ENCODE peak calls at places on chromosomes 11 and 22, in nine cellular contexts. C, I, H, Y, Z, O, X, B and W are unnamed samples.
A peak's percentile ranks its signal among the peaks of the same experiment; 100 is the strongest.

GRCh38 chr11:1943576-1943975 is 3.6 kb upstream of the MRPL23 start:
- DNase-seq in C (no peak), I (no peak), H (no peak), Y (no peak), Z (no peak), O (no peak), X (no peak), B (no peak), W (no peak)

GRCh38 chr22:24926849-24927579 is 19.5 kb downstream of the LHFPL7 start:
- DNase-seq in C (peak; percentile 1), I (no peak), H (peak; percentile 36), Y (no peak), Z (no peak), O (peak; percentile 36), X (peak; percentile 61), B (peak; percentile 69), W (no peak)

GRCh38 chr11:134363161-134363560 is 31.4 kb downstream of the GLB1L2 start:
- DNase-seq in C (no peak), I (no peak), H (no peak), Y (no peak), Z (peak; percentile 17), O (no peak), X (no peak), B (no peak), W (no peak)

GRCh38 chr22:50071432-50072166 is 13.5 kb upstream of the TTLL8 start:
- DNase-seq in C (no peak), I (no peak), H (no peak), Y (no peak), Z (no peak), O (no peak), X (no peak), B (no peak), W (no peak)

GRCh38 chr11:30549565-30549964 is 36.6 kb downstream of the MPPED2 start:
- DNase-seq in C (no peak), I (no peak), H (no peak), Y (no peak), Z (no peak), O (no peak), X (no peak), B (no peak), W (no peak)

GRCh38 chr11:126564588-126564987 is 209.1 kb downstream of the ST3GAL4 start:
- DNase-seq in C (no peak), I (no peak), H (no peak), Y (no peak), Z (no peak), O (no peak), X (no peak), B (no peak), W (no peak)

GRCh38 chr22:26542831-26543230 is 30.6 kb upstream of the TFIP11 start:
- DNase-seq in C (no peak), I (no peak), H (no peak), Y (no peak), Z (no peak), O (no peak), X (no peak), B (no peak), W (no peak)

GRCh38 chr22:50441428-50441993 is 33.3 kb downstream of the SBF1 start:
- DNase-seq in C (no peak), I (no peak), H (no peak), Y (no peak), Z (no peak), O (no peak), X (no peak), B (no peak), W (no peak)

GRCh38 chr11:108865411-108865810 is 200.5 kb downstream of the DDX10 start:
- DNase-seq in C (no peak), I (no peak), H (peak; percentile 75), Y (no peak), Z (no peak), O (no peak), X (peak; percentile 46), B (peak; percentile 59), W (no peak)

GRCh38 chr11:76629133-76629852 is 41.3 kb downstream of the LRRC32 start:
- DNase-seq in C (peak; percentile 47), I (no peak), H (peak; percentile 33), Y (no peak), Z (no peak), O (peak; percentile 76), X (peak; percentile 95), B (peak; percentile 94), W (no peak)

GRCh38 chr22:17597217-17597616 is 31.3 kb downstream of the ATP6V1E1 start:
- DNase-seq in C (no peak), I (no peak), H (peak; percentile 22), Y (no peak), Z (no peak), O (no peak), X (no peak), B (no peak), W (no peak)

GRCh38 chr22:17598318-17598717 is 30.2 kb downstream of the ATP6V1E1 start:
- DNase-seq in C (no peak), I (no peak), H (no peak), Y (no peak), Z (peak; percentile 1), O (no peak), X (no peak), B (no peak), W (no peak)

GRCh38 chr22:17606472-17606871 is 22.1 kb downstream of the ATP6V1E1 start:
- DNase-seq in C (peak; percentile 12), I (no peak), H (peak; percentile 6), Y (no peak), Z (no peak), O (peak; percentile 58), X (peak; percentile 74), B (peak; percentile 78), W (no peak)

GRCh38 chr22:17596226-17596625 is 32.3 kb downstream of the ATP6V1E1 start:
- DNase-seq in C (no peak), I (no peak), H (no peak), Y (no peak), Z (no peak), O (no peak), X (no peak), B (no peak), W (no peak)

GRCh38 chr22:17601031-17601430 is 27.5 kb downstream of the ATP6V1E1 start:
- DNase-seq in C (no peak), I (no peak), H (peak; percentile 2), Y (no peak), Z (no peak), O (no peak), X (no peak), B (no peak), W (no peak)
- TF ChIP-seq CTCF in C (no peak), I (no peak), H (no peak), Y (no peak), Z (no peak), O (no peak), X (no peak), B (no peak), W (no peak)

DNA sequence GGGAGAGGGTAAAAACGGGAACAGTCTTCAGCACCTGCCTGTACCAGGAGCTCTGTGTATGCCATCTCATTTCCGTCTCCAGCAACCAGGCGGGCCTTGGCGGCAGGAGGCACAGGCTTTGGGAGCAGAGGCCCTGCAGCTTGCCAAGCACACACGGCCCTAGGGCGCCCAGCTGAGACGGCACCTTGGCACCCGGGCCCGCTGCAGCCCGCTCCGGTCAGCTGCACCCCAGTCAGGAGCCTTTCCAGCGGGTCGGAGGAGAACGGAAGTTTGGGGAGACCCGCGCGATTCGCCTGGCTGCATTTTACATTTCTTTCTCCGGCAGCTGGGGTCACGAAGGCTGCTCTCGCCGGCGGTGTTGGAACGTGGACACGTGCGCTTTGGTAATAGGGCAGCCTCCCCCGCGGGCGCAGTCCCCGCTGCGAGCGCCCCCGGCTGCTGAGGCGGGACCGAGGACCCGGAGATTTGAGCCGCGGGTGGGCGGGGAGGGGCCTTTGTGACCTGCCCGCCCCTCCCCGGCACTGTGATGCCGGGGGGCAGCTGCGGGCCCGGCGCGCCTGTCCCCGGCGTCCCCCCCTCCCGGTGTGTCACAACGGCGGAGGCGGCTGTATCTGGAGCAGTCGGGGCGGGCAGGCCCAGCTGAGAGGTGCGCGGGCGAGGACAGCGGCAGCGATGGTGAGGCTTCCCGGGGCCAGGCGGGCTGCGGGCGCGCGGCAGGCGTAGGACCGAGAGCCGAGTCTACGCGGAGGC is at the start of gene TUBA8:
- DNase-seq in C (peak; percentile 18), I (no peak), H (peak; percentile 53), Y (no peak), Z (peak; percentile 75), O (peak; percentile 13), X (peak; percentile 31), B (peak; percentile 36), W (no peak)
- H3K4me3 ChIP-seq in C (peak within 1 kb of the TSS; percentile 39), I (no peak within 1 kb of the TSS), H (peak within 1 kb of the TSS; percentile 49), Y (peak within 1 kb of the TSS; percentile 36), Z (peak within 1 kb of the TSS; percentile 60), O (peak within 1 kb of the TSS; percentile 50), X (peak within 1 kb of the TSS; percentile 34), B (peak within 1 kb of the TSS; percentile 33), W (peak within 1 kb of the TSS; percentile 46)

GRCh38 chr11:131918663-131919062 is 548.2 kb downstream of the NTM start:
- DNase-seq in C (no peak), I (no peak), H (no peak), Y (no peak), Z (no peak), O (no peak), X (no peak), B (no peak), W (no peak)
- TF ChIP-seq CTCF in C (no peak), I (no peak), H (no peak), Y (no peak), Z (no peak), O (no peak), X (no peak), B (no peak), W (no peak)

GRCh38 chr11:35893796-35894475 is 49.9 kb upstream of the LDLRAD3 start:
- DNase-seq in C (peak; percentile 16), I (no peak), H (peak; percentile 29), Y (peak; percentile 35), Z (no peak), O (no peak), X (peak; percentile 11), B (peak; percentile 34), W (no peak)

GRCh38 chr11:35902961-35903360 is 40.9 kb upstream of the LDLRAD3 start:
- DNase-seq in C (no peak), I (no peak), H (no peak), Y (no peak), Z (no peak), O (no peak), X (no peak), B (no peak), W (no peak)

GRCh38 chr11:35892166-35892565 is 51.7 kb upstream of the LDLRAD3 start:
- DNase-seq in C (peak; percentile 14), I (no peak), H (peak; percentile 45), Y (no peak), Z (no peak), O (peak; percentile 3), X (no peak), B (no peak), W (no peak)

GRCh38 chr11:35897019-35897418 is 46.8 kb upstream of the LDLRAD3 start:
- DNase-seq in C (no peak), I (no peak), H (no peak), Y (no peak), Z (no peak), O (no peak), X (no peak), B (peak; percentile 25), W (no peak)
- H3K4me3 ChIP-seq in C (no peak overlapping the region), I (no peak overlapping the region), H (no peak overlapping the region), Y (no peak overlapping the region), Z (no peak overlapping the region), O (no peak overlapping the region), X (no peak overlapping the region), B (no peak overlapping the region), W (no peak overlapping the region)

DNA sequence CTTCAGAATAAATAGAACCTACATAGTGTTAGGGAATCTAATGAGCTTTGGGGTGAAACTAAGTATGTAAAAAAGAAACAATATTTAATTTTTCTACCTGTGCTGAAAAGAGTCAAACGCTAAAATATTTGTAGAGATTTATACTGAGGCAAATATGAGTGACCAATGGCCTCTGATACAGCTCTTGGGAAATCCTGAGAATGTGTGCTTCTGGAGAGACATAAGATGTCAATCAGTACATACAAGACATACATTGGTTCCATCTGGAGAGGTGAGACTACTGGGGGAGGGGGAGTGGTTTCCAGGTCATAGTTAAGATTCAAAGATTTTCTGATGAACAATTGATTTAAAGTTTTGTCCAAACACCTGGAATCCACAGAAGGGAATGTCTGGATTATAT is 970 bp downstream of the ASRGL1 start:
- DNase-seq in C (no peak), I (no peak), H (no peak), Y (no peak), Z (no peak), O (no peak), X (no peak), B (no peak), W (no peak)
- TF ChIP-seq CTCF in C (no peak), I (no peak), H (no peak), Y (no peak), Z (no peak), O (no peak), X (no peak), B (no peak), W (no peak)